ENCODE peak calls at places on chromosomes 16 and 17, in seven cellular contexts. R is esophagus squamous epithelium; B is cardiac muscle cell; K is colonic mucosa; D is ascending aorta; Z is naive thymus-derived CD4-positive, alpha-beta T cell; O is MM.1S. G is an unnamed sample.

GRCh38 chr16:81796585-81797346 is 17.7 kb downstream of the PLCG2 start:
- DNase-seq in R (no peak), B (no peak), K (no peak), D (no peak), Z (no peak), O (no peak), G (no peak)

GRCh38 chr17:75612906-75613626 is 20.2 kb upstream of the SMIM5 start:
- DNase-seq in R (no peak), B (no peak), K (no peak), D (no peak), Z (no peak), O (no peak), G (no peak)

GRCh38 chr16:50430076-50430475 is 61.3 kb upstream of the BRD7 start:
- DNase-seq in R (no peak), B (no peak), K (no peak), D (no peak), Z (no peak), O (no peak), G (no peak)

GRCh38 chr16:3825103-3825502 is 55.4 kb downstream of the CREBBP start:
- DNase-seq in R (no peak), B (peak; percentile 60), K (no peak), D (no peak), Z (no peak), O (no peak), G (no peak)

GRCh38 chr16:81997738-81998137 is 13.5 kb downstream of the SDR42E1 start:
- DNase-seq in R (no peak), B (peak; percentile 89), K (no peak), D (no peak), Z (no peak), O (no peak), G (no peak)

GRCh38 chr17:35019386-35020179 is 39.3 kb downstream of the LIG3 start:
- DNase-seq in R (no peak), B (no peak), K (no peak), D (no peak), Z (no peak), O (no peak), G (no peak)

GRCh38 chr16:12498077-12498476 is 305.6 kb downstream of the CPPED1 start:
- DNase-seq in R (no peak), B (no peak), K (no peak), D (no peak), Z (no peak), O (no peak), G (no peak)

GRCh38 chr16:48498761-48499600 is 111.0 kb downstream of the N4BP1 start:
- DNase-seq in R (no peak), B (peak; percentile 95), K (peak; percentile 58), D (no peak), Z (no peak), O (no peak), G (peak; percentile 69)

GRCh38 chr17:17313350-17313991 is 10.3 kb downstream of the NT5M start:
- DNase-seq in R (no peak), B (peak; percentile 30), K (peak; percentile 59), D (no peak), Z (peak; percentile 63), O (peak; percentile 68), G (peak; percentile 65)

GRCh38 chr17:50883850-50884291 is 17.7 kb upstream of the TOB1 start:
- DNase-seq in R (no peak), B (peak; percentile 8), K (peak; percentile 64), D (peak; percentile 59), Z (no peak), O (no peak), G (no peak)

GRCh38 chr17:11953924-11954323 is 43.4 kb downstream of the ZNF18 start:
- DNase-seq in R (no peak), B (no peak), K (no peak), D (no peak), Z (no peak), O (no peak), G (no peak)

GRCh38 chr17:742147-742793 is 9.8 kb downstream of the GEMIN4 start:
- DNase-seq in R (no peak), B (no peak), K (no peak), D (no peak), Z (no peak), O (no peak), G (no peak)

GRCh38 chr16:73057369-73058210 is 9.7 kb upstream of the ZFHX3 start:
- DNase-seq in R (no peak), B (peak; percentile 58), K (no peak), D (no peak), Z (peak; percentile 27), O (peak; percentile 28), G (peak; percentile 54)

GRCh38 chr16:86598607-86599318 is 20.4 kb downstream of the FOXL1 start:
- DNase-seq in R (no peak), B (no peak), K (no peak), D (peak; percentile 75), Z (no peak), O (no peak), G (no peak)

GRCh38 chr17:35243459-35244204 is 760 bp downstream of the SLFN5 start:
- DNase-seq in R (no peak), B (peak; percentile 63), K (peak; percentile 34), D (peak; percentile 83), Z (peak; percentile 51), O (peak; percentile 15), G (peak; percentile 66)

GRCh38 chr17:8123695-8124349 is at the start of gene HES7:
- DNase-seq in R (no peak), B (no peak), K (no peak), D (no peak), Z (no peak), O (no peak), G (no peak)

DNA sequence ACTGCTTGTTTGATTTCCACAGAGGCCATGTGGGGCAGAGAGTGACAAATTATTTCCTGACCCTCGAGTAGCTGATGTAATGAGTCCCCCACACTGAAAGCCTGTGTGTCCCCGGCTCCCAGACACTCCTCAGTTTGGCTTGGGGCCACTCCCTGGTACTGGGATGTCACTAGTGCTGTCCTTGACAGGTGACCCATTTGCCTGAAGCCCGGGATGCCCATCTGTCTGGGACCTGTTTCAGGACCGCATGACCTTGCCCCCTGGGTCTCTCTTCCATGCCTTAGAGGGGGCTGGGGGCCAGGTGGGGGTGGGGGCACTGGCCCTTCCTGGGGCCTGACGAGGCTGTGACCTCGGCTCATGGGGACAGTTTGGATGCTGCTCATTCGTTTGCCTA is 22.0 kb downstream of the ACTG1 start:
- DNase-seq in R (no peak), B (no peak), K (no peak), D (no peak), Z (no peak), O (no peak), G (no peak)
- H3K27ac ChIP-seq in R (no peak overlapping the region), B (no peak overlapping the region), K (no peak overlapping the region), D (no peak overlapping the region), Z (no peak overlapping the region), O (no peak overlapping the region), G (no peak overlapping the region)

GRCh38 chr17:30398328-30399041 is 19.8 kb downstream of the CPD start:
- DNase-seq in R (no peak), B (no peak), K (no peak), D (no peak), Z (no peak), O (no peak), G (no peak)

GRCh38 chr17:30396612-30397011 is 17.9 kb downstream of the CPD start:
- DNase-seq in R (no peak), B (no peak), K (no peak), D (no peak), Z (no peak), O (no peak), G (no peak)

GRCh38 chr17:30393911-30394867 is 15.5 kb downstream of the CPD start:
- DNase-seq in R (no peak), B (no peak), K (no peak), D (no peak), Z (no peak), O (no peak), G (no peak)

GRCh38 chr17:30395398-30396022 is 16.8 kb downstream of the CPD start:
- DNase-seq in R (no peak), B (no peak), K (no peak), D (no peak), Z (no peak), O (no peak), G (no peak)

DNA sequence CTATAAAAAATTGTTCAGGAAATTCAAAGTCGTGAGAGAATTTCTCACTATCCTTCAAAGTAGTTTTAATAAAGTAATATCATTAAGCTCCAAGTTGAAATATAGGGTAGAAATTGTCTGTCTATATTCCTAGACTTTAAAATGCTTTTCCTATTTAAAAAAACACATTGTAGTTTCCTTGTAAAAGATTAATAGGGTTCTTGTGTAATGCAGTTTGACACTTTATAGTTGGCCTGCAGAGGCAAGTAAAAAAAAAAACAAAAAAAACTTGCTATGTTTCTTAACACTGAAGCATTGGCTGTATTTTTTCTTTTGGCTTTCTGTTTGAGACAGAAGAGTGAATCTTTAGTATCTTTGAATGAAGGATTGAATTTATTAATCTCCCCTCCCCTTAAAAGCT is 17.4 kb downstream of the CPD start:
- DNase-seq in R (no peak), B (no peak), K (no peak), D (no peak), Z (no peak), O (no peak), G (no peak)
- H3K27ac ChIP-seq in R (no peak overlapping the region), B (no peak overlapping the region), K (no peak overlapping the region), D (no peak overlapping the region), Z (no peak overlapping the region), O (no peak overlapping the region), G (no peak overlapping the region)

DNA sequence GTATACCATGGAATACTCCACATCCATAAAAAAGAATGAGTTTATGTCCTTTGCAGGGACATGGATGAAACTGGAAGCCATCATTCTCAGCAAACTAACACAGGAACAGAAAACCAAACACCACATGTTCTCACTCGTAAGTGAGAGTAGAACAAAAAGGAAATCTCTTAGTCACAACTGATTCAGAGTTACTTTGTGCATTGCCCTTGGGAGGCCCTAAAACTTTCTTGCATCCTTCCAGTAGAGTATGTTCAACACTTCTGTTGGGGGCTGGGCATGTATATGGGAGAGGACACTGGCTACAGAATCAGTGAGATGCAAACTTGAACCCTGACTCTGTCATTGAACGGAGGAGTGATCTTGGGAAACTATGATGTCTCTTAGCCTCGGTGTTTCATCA is 147.4 kb upstream of the IRX5 start:
- DNase-seq in R (no peak), B (no peak), K (no peak), D (no peak), Z (no peak), O (no peak), G (no peak)
- H3K27ac ChIP-seq in R (no peak overlapping the region), B (no peak overlapping the region), K (no peak overlapping the region), D (no peak overlapping the region), Z (no peak overlapping the region), O (no peak overlapping the region), G (no peak overlapping the region)

DNA sequence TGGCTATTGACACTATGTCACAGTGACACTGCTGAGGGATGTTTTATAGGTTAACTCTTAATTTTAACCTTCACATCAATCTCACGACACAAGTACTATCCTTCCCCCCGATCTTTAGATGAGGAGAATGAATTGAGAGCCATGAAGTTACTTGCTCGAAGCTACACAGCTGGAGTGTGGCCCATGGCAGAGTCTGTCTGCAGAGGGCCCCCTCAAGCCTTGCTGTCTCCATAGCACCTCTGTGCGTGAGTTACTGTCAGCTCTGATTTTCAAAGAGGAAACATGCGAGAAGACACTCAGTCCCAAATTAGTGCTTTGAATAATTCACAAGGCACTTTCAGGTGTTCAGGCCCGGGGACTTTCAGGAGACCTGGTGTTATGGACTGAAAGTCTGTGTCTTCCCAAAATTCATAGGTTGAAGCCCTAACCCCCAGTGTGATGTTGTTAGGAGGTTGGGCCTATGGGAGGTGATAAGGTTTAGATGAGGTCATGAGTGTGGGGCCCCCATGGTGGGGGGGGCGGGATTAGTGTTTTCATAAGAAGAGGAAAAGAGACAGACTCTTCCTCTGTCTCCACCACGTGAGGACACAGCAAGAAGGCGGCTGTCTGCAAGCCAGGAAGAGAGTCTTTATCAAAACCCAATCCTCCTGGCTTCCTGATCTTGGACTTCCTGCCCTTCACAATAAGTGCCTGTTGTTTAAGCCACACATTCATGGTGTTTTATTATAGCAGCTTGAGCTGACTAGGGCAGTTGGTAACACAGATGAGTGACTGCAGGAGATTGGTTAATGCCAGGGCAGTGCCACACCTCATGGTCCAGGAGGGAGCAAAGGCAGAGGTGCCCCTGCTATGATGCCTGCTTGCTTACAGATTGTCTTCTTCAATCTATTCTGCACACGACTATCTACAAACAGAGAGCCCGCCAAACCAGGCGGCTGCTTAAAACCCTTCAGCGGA is 281.8 kb downstream of the HAPSTR1 start:
- DNase-seq in R (no peak), B (no peak), K (no peak), D (no peak), Z (no peak), O (no peak), G (no peak)
- H3K27ac ChIP-seq in R (no peak overlapping the region), B (no peak overlapping the region), K (no peak overlapping the region), D (no peak overlapping the region), Z (no peak overlapping the region), O (no peak overlapping the region), G (no peak overlapping the region)